ENCODE peak calls at places on chromosomes 12 and 14, in seven cellular contexts. S is neuronal stem cell, D is IMR-90, M is mesendoderm, G is H9, X is H1, O is mesenchymal stem cell. J is an unnamed sample.

GRCh38 chr14:89915114-89915878 is 39.2 kb downstream of the EFCAB11 start:
- DNase-seq in S (peak; percentile 66), D (peak; percentile 80), M (peak; percentile 63), G (peak; percentile 34), X (peak; percentile 75), O (peak; percentile 83), J (peak; percentile 95)

GRCh38 chr14:88668448-88669116 is 105.7 kb downstream of the ZC3H14 start:
- DNase-seq in S (no peak), D (no peak), M (no peak), G (no peak), X (no peak), O (no peak), J (no peak)

GRCh38 chr12:16165506-16165905 is 112.0 kb downstream of the SLC15A5 start:
- DNase-seq in S (peak; percentile 54), D (peak; percentile 47), M (peak; percentile 70), G (peak; percentile 39), X (no peak), O (peak; percentile 40), J (peak; percentile 4)

GRCh38 chr14:60300019-60300418 is 51.0 kb downstream of the PPM1A start:
- DNase-seq in S (no peak), D (no peak), M (no peak), G (no peak), X (no peak), O (no peak), J (no peak)

GRCh38 chr14:68822132-68822651 is 29.3 kb upstream of the ZFP36L1 start:
- DNase-seq in S (no peak), D (no peak), M (no peak), G (no peak), X (no peak), O (no peak), J (no peak)

GRCh38 chr14:75222208-75222701 is 45.8 kb upstream of the TMED10 start:
- DNase-seq in S (no peak), D (peak; percentile 92), M (peak; percentile 86), G (peak; percentile 42), X (no peak), O (peak; percentile 90), J (peak; percentile 71)

GRCh38 chr12:30357712-30358111 is 338.0 kb downstream of the IPO8 start:
- DNase-seq in S (no peak), D (no peak), M (no peak), G (no peak), X (no peak), O (peak; percentile 47), J (no peak)

GRCh38 chr12:93378373-93379310 is 917 bp downstream of the NUDT4 start:
- DNase-seq in S (peak; percentile 30), D (peak; percentile 72), M (peak; percentile 75), G (peak; percentile 49), X (peak; percentile 66), O (peak; percentile 91), J (peak; percentile 51)

GRCh38 chr12:23640754-23641153 is 308.7 kb downstream of the SOX5 start:
- DNase-seq in S (peak; percentile 78), D (no peak), M (peak; percentile 25), G (peak; percentile 64), X (no peak), O (no peak), J (no peak)

GRCh38 chr12:128052341-128052740 is 214.6 kb upstream of the TMEM132C start:
- DNase-seq in S (no peak), D (no peak), M (no peak), G (no peak), X (no peak), O (no peak), J (no peak)

GRCh38 chr14:90034156-90034555 is 27.6 kb upstream of the KCNK13 start:
- DNase-seq in S (no peak), D (no peak), M (no peak), G (no peak), X (no peak), O (no peak), J (no peak)

GRCh38 chr12:15714256-15714655 is 74.9 kb downstream of the EPS8 start:
- DNase-seq in S (no peak), D (no peak), M (no peak), G (no peak), X (no peak), O (no peak), J (no peak)

GRCh38 chr12:12901158-12901791 is 9.9 kb downstream of the GPRC5A start:
- DNase-seq in S (no peak), D (peak; percentile 94), M (no peak), G (no peak), X (no peak), O (peak; percentile 98), J (peak; percentile 80)

GRCh38 chr12:43653289-43653915 is 101.4 kb upstream of the ADAMTS20 start:
- DNase-seq in S (no peak), D (no peak), M (no peak), G (no peak), X (no peak), O (no peak), J (no peak)

GRCh38 chr12:107843351-107844311 is 69.1 kb downstream of the ASCL4 start:
- DNase-seq in S (peak; percentile 42), D (no peak), M (peak; percentile 48), G (peak; percentile 74), X (peak; percentile 72), O (no peak), J (no peak)

GRCh38 chr14:103581206-103581605 is 18.4 kb downstream of the COA8 start:
- DNase-seq in S (no peak), D (no peak), M (no peak), G (no peak), X (no peak), O (no peak), J (no peak)

GRCh38 chr12:51846911-51847829 is 1.3 kb downstream of the FIGNL2 start:
- DNase-seq in S (peak; percentile 80), D (no peak), M (peak; percentile 81), G (peak; percentile 84), X (peak; percentile 81), O (peak; percentile 45), J (peak; percentile 62)

GRCh38 chr12:76113800-76114757 is 29.6 kb upstream of the NAP1L1 start:
- DNase-seq in S (no peak), D (peak; percentile 18), M (peak; percentile 60), G (no peak), X (no peak), O (peak; percentile 26), J (peak; percentile 76)
- H3K23ac ChIP-seq in S (no peak overlapping the region), D (no peak overlapping the region), M (no peak overlapping the region), G (no peak overlapping the region), X (no peak overlapping the region), O (no peak overlapping the region), J (no peak overlapping the region)

DNA sequence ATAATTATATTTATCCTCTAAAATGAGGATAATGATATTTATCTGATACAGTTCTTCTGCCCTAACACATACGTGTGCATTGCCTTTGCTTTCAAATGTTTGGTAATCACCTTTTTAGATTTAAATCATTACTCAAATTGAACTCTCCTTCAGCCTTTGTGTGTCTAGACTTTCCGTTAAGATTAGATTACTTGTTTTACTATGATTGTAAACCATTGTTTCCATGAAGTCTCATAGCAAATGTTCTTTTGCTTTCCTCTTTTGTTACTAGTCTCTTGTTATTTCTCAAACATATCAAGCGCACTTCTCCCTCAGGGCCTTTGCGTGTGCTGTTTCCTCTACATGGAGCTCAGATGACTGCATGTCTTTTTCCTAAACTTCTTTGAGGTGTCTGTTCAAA is 63.7 kb downstream of the ETV6 start:
- DNase-seq in S (no peak), D (no peak), M (no peak), G (no peak), X (no peak), O (no peak), J (no peak)
- H2BK5ac ChIP-seq in S (no peak overlapping the region), D (no peak overlapping the region), M (no peak overlapping the region), G (no peak overlapping the region), X (no peak overlapping the region), O (no peak overlapping the region), J (no peak overlapping the region)

GRCh38 chr12:100186071-100186470 is 14.5 kb upstream of the ACTR6 start:
- DNase-seq in S (no peak), D (no peak), M (no peak), G (no peak), X (no peak), O (no peak), J (no peak)

GRCh38 chr12:100187068-100187467 is 13.5 kb upstream of the ACTR6 start:
- DNase-seq in S (no peak), D (no peak), M (no peak), G (no peak), X (no peak), O (no peak), J (no peak)

GRCh38 chr12:100190013-100190394 is 10.6 kb upstream of the ACTR6 start:
- DNase-seq in S (no peak), D (no peak), M (no peak), G (no peak), X (no peak), O (peak; percentile 8), J (no peak)

GRCh38 chr12:100189241-100190012 is 11.2 kb upstream of the ACTR6 start:
- DNase-seq in S (no peak), D (no peak), M (no peak), G (no peak), X (no peak), O (no peak), J (no peak)

DNA sequence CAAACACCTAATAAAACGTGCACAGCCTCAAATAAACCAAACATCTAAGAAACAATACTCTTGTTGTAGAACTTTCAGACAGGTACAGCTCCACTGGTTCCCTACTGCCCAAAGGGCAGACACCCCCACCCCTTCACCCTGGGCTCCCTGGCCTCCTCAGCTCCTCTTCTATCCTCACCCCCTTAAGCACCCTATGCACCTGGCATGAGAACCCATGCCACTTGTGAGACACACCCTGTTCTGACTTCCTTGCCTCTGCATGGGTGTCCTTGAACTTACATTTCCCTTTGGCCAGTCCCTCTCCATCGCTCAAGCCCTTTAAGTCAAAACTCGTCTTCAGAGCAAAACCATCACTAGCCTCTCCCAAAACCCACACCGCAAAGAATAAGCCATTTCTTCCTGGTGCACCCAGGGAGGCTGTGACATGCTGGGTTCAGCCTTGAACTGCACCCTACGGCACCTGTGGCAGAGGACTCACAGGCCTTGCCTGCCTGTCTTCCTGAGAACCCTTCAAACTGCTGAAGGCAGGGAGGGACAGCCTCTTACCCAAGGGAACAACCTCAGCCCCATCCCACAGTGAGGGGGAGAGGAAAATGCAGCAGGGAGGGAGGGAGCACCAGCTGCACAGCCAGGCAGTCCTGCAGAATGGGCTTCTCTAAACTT is 12.6 kb upstream of the ACTR6 start:
- DNase-seq in S (no peak), D (no peak), M (no peak), G (no peak), X (no peak), O (no peak), J (no peak)
- H3K23ac ChIP-seq in S (no peak overlapping the region), D (no peak overlapping the region), M (no peak overlapping the region), G (no peak overlapping the region), X (no peak overlapping the region), O (no peak overlapping the region), J (no peak overlapping the region)

GRCh38 chr12:50043308-50043707 is 14.1 kb upstream of the ASIC1 start:
- DNase-seq in S (no peak), D (no peak), M (no peak), G (no peak), X (no peak), O (no peak), J (no peak)
- H2BK5ac ChIP-seq in S (no peak overlapping the region), D (no peak overlapping the region), M (no peak overlapping the region), G (no peak overlapping the region), X (no peak overlapping the region), O (no peak overlapping the region), J (no peak overlapping the region)

GRCh38 chr12:4118017-4118510 is 155.5 kb upstream of the CCND2 start:
- DNase-seq in S (no peak), D (peak; percentile 64), M (no peak), G (peak; percentile 23), X (peak; percentile 32), O (peak; percentile 65), J (no peak)
- H3K23ac ChIP-seq in S (no peak overlapping the region), D (no peak overlapping the region), M (no peak overlapping the region), G (no peak overlapping the region), X (no peak overlapping the region), O (no peak overlapping the region), J (no peak overlapping the region)

GRCh38 chr14:65854215-65854614 is 441.7 kb downstream of the FUT8 start:
- DNase-seq in S (no peak), D (no peak), M (no peak), G (no peak), X (no peak), O (no peak), J (no peak)
- H2BK5ac ChIP-seq in S (no peak overlapping the region), D (no peak overlapping the region), M (no peak overlapping the region), G (no peak overlapping the region), X (no peak overlapping the region), O (no peak overlapping the region), J (no peak overlapping the region)

J was measured in trophoblast cell.